ENCODE peak calls at places on chromosome 19, in nine cellular contexts. K is fibroblast of the aortic adventitia; E is KBM-7; I is OCI-LY7; L is activated CD4-positive, CD25-positive, alpha-beta regulatory T cell treated with anti-CD3 and anti-CD28 coated beads, Interleukin-2, amount 50 U/mL, for 16 hours; S is GM23338; U is activated effector memory CD4-positive, alpha-beta T cell treated with anti-CD3 and anti-CD28 coated beads, Interleukin-2, amount 50 U/mL, for 16 hours; O is gastrocnemius medialis; W is epithelial cell of esophagus. H is an unnamed sample.

GRCh38 chr19:32580901-32581703 is at the start of gene PDCD5:
- DNase-seq in L (peak), K (peak), O (peak), E (peak), S (peak), W (peak), U (peak), I (peak), H (peak)

GRCh38 chr19:11364296-11364904 is 9.2 kb downstream of the PLPPR2 start:
- DNase-seq in S (no peak), O (no peak), I (no peak), U (no peak), L (no peak), E (no peak), K (no peak), W (no peak), H (no peak)

GRCh38 chr19:3389876-3390361 is 23.5 kb downstream of the NFIC start:
- DNase-seq in O (no peak), U (no peak), K (no peak), I (no peak), E (no peak), S (peak), W (no peak), L (no peak), H (no peak)

GRCh38 chr19:48053856-48054255 is 10.0 kb upstream of the CABP5 start:
- DNase-seq in O (no peak), S (no peak), K (no peak), L (no peak), U (no peak), E (no peak), I (no peak), W (peak), H (no peak)

GRCh38 chr19:29668746-29669609 is 3.7 kb downstream of the PLEKHF1 start:
- DNase-seq in W (peak), I (no peak), O (no peak), S (no peak), U (peak), K (no peak), L (no peak), E (no peak), H (no peak)

GRCh38 chr19:1747285-1748114 is 5.8 kb upstream of the ONECUT3 start:
- DNase-seq in O (no peak), E (peak), I (no peak), L (no peak), U (no peak), W (peak), K (peak), S (peak), H (no peak)

GRCh38 chr19:46372901-46373572 is 26.1 kb downstream of the PPP5C start:
- DNase-seq in L (no peak), O (no peak), U (no peak), K (peak), S (peak), E (no peak), I (no peak), W (peak), H (no peak)

GRCh38 chr19:2613507-2614295 is 88.8 kb downstream of the GNG7 start:
- DNase-seq in U (peak), L (peak), S (peak), E (no peak), W (peak), O (no peak), K (peak), I (peak), H (no peak)

GRCh38 chr19:49957262-49957915 is 3.6 kb downstream of the SIGLEC11 start:
- DNase-seq in W (no peak), E (no peak), I (no peak), K (no peak), L (no peak), O (no peak), S (no peak), U (no peak), H (no peak)

GRCh38 chr19:39411006-39411831 is 1.2 kb upstream of the PLEKHG2 start:
- DNase-seq in L (no peak), O (peak), K (no peak), I (no peak), E (no peak), U (no peak), W (peak), S (no peak), H (no peak)

GRCh38 chr19:47324502-47324901 is 7.5 kb upstream of the C5AR2 start:
- DNase-seq in L (no peak), W (no peak), K (no peak), O (peak), S (no peak), U (no peak), E (peak), I (no peak), H (no peak)

GRCh38 chr19:40614595-40615411 is 13.6 kb downstream of the LTBP4 start:
- DNase-seq in I (peak), K (peak), L (peak), S (peak), O (peak), E (no peak), U (peak), W (peak), H (no peak)

GRCh38 chr19:6233827-6234511 is 45.8 kb downstream of the MLLT1 start:
- DNase-seq in L (no peak), U (no peak), E (peak), K (peak), W (no peak), O (peak), I (no peak), S (no peak), H (no peak)

GRCh38 chr19:48470281-48470680 is 1.1 kb downstream of the CYTH2 start:
- DNase-seq in W (no peak), K (no peak), O (no peak), I (no peak), U (no peak), S (no peak), E (no peak), L (no peak), H (no peak)

GRCh38 chr19:39531834-39532232 is 819 bp downstream of the EID2B start:
- DNase-seq in K (peak), O (no peak), L (no peak), W (no peak), S (peak), U (no peak), E (no peak), I (no peak), H (no peak)

GRCh38 chr19:44111910-44112463 is 1.2 kb upstream of the ZNF225 start:
- DNase-seq in L (no peak), K (peak), O (no peak), U (no peak), I (no peak), W (peak), S (peak), E (no peak), H (no peak)

GRCh38 chr19:27741236-27741635 is 1471.7 kb downstream of the UQCRFS1 start:
- DNase-seq in E (no peak), I (no peak), O (no peak), W (no peak), S (no peak), K (no peak), L (no peak), U (no peak), H (peak)

GRCh38 chr19:13839938-13840750 is 36.8 kb upstream of the NANOS3 start:
- DNase-seq in E (no peak), W (peak), S (no peak), K (peak), I (no peak), U (peak), L (no peak), O (no peak), H (peak)